ENCODE peak calls at places on chromosomes 2 and 18, in four cellular contexts. R is stimulated activated naive CD4-positive, alpha-beta T cell; D is frontal cortex; F is stimulated activated CD4-positive, alpha-beta T cell treated with anti-CD3 and anti-CD28 coated beads, Interleukin-1b, Interleukin-23, amount 100 ng/mL, for 24 hours. E is an unnamed sample.

GRCh38 chr18:12621737-12622306 is 36.1 kb downstream of the SPIRE1 start:
- DNase-seq in R (no peak), D (no peak), F (no peak), E (no peak)

GRCh38 chr2:141515931-141516330 is 614.9 kb downstream of the LRP1B start:
- DNase-seq in R (no peak), D (no peak), F (no peak), E (no peak)

GRCh38 chr2:116510117-116510671 is 1304.3 kb upstream of the DDX18 start:
- DNase-seq in R (no peak), D (no peak), F (no peak), E (peak)

GRCh38 chr2:181576431-181576830 is 80.5 kb downstream of the CERKL start:
- DNase-seq in R (no peak), D (no peak), F (no peak), E (no peak)

GRCh38 chr18:3397031-3397750 is 52.8 kb upstream of the TGIF1 start:
- DNase-seq in R (no peak), D (peak), F (no peak), E (no peak)

GRCh38 chr2:41869542-41870256 is 178.1 kb upstream of the PKDCC start:
- DNase-seq in R (peak), D (peak), F (peak), E (no peak)

GRCh38 chr18:47758000-47758399 is 172.5 kb downstream of the SMAD2 start:
- DNase-seq in R (no peak), D (no peak), F (no peak), E (no peak)

GRCh38 chr18:68847219-68847860 is 49.5 kb downstream of the CCDC102B start:
- DNase-seq in R (no peak), D (no peak), F (no peak), E (no peak)

GRCh38 chr2:136767030-136767429 is 1.7 kb downstream of the THSD7B start:
- DNase-seq in R (no peak), D (no peak), F (no peak), E (no peak)

GRCh38 chr2:7773362-7773973 is 856.3 kb downstream of the RNF144A start:
- DNase-seq in R (no peak), D (no peak), F (no peak), E (no peak)

GRCh38 chr2:239189711-239190131 is 211.1 kb downstream of the HDAC4 start:
- DNase-seq in R (no peak), D (no peak), F (no peak), E (no peak)

GRCh38 chr2:10132043-10132575 is 9.6 kb downstream of the RRM2 start:
- DNase-seq in R (no peak), D (no peak), F (no peak), E (no peak)

GRCh38 chr2:137957033-137957432 is 7.2 kb upstream of the HNMT start:
- DNase-seq in R (no peak), D (no peak), F (no peak), E (no peak)

GRCh38 chr2:60555794-60556161 is 2.3 kb upstream of the BCL11A start:
- DNase-seq in R (peak), D (no peak), F (no peak), E (no peak)

GRCh38 chr2:205775091-205775876 is 93.0 kb downstream of the NRP2 start:
- DNase-seq in R (no peak), D (no peak), F (no peak), E (no peak)

GRCh38 chr2:201768918-201769317 is 11.8 kb downstream of the ALS2 start:
- DNase-seq in R (no peak), D (no peak), F (no peak), E (no peak)

GRCh38 chr2:98514879-98515570 is 70.4 kb downstream of the INPP4A start:
- DNase-seq in R (no peak), D (no peak), F (no peak), E (no peak)

GRCh38 chr2:166137331-166137730 is 9.5 kb upstream of the SCN1A start:
- DNase-seq in R (no peak), D (no peak), F (no peak), E (no peak)

GRCh38 chr2:74831693-74832530 is 2.0 kb upstream of the HK2 start:
- DNase-seq in R (no peak), D (no peak), F (no peak), E (no peak)

GRCh38 chr2:191010887-191011885 is 2.8 kb downstream of the STAT1 start:
- DNase-seq in R (no peak), D (no peak), F (no peak), E (no peak)

GRCh38 chr2:200658278-200658864 is 72.6 kb downstream of the AOX1 start:
- DNase-seq in R (no peak), D (no peak), F (no peak), E (no peak)

E was measured in NCI-H1048.